ENCODE peak calls at places on chromosomes 2 and 18, in four cellular contexts. Z is H1, F is IMR-90, A is neuronal stem cell. U is an unnamed sample.

GRCh38 chr2:241701155-241701404 is 759 bp upstream of the ING5 start:
- DNase-seq in A (no peak), Z (no peak), F (peak), U (no peak)

GRCh38 chr18:3689986-3690681 is 240.2 kb downstream of the TGIF1 start:
- DNase-seq in Z (no peak), F (no peak), A (no peak), U (peak)

GRCh38 chr18:12838178-12838634 is 45.8 kb downstream of the PTPN2 start:
- DNase-seq in F (peak), Z (no peak), A (no peak), U (peak)

GRCh38 chr2:19762959-19763605 is 138.7 kb downstream of the TTC32 start:
- DNase-seq in F (no peak), A (no peak), Z (no peak), U (no peak)

GRCh38 chr2:20449501-20450200 is 2.8 kb downstream of the RHOB start:
- DNase-seq in A (no peak), F (peak), Z (no peak), U (peak)

GRCh38 chr2:122267947-122268346 is 512.5 kb downstream of the TSN start:
- DNase-seq in F (no peak), A (no peak), Z (no peak), U (no peak)

GRCh38 chr2:132489150-132489549 is 72.5 kb downstream of the GPR39 start:
- DNase-seq in Z (peak), F (peak), A (peak), U (peak)

GRCh38 chr2:230899786-230900185 is 25.3 kb downstream of the GPR55 start:
- DNase-seq in Z (no peak), A (no peak), F (no peak), U (no peak)

GRCh38 chr2:40197121-40197520 is 254.8 kb downstream of the SLC8A1 start:
- DNase-seq in A (no peak), F (no peak), Z (no peak), U (no peak)

DNA sequence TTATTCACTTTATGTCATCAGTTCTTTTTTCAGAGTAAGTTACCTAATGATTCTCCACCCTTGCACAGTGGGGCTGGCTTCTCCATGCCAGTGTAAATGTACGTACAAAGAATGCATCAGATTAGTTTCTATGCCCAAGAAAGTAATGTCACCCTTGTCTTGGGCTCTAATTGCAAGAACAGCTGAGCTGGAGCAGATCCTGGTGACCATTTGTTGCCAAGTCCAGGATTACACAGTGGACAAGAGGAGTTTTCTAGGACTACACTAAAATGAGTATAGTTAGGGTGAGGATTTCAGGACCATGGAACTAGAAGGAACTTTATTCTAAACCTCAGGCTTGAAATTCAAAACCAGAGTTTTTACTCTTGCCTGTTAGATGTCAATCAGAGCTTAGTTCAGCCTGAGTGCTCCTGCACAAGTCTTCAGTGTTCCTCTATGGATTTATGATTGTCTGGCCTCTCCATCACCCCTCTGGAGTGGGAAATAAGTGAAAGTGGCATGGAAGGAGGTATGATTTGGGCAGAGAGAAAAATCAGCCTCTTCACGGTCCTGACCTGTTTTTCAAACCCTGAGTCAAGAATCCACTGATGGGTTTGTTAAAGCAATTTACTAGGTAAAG is 29.8 kb downstream of the PCBP1 start:
- DNase-seq in F (no peak), Z (no peak), A (no peak), U (no peak)
- H3K4me3 ChIP-seq in F (no peak), Z (no peak), A (no peak), U (no peak)

DNA sequence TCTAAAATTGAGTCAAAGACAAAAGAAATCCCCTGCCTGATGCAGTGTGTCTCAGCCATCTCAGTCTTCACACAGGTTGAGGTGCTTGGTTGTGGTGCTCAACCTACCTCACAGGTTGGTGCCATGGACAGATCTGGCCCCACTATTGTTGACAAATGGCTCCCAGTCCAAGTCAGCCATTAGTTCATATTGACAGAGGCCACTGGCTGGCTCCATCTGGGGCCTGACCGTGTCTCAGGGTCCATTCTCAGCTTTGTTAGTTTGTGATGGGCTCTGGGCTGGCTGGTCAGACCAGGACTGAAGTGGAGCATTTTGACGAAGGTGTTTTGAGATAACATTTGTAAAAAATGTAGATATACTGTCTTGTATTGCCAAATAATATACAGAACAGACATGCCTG is 36.9 kb downstream of the MRPL33 start:
- DNase-seq in F (no peak), Z (no peak), A (no peak), U (no peak)
- H3K23ac ChIP-seq in F (no peak), Z (no peak), A (no peak), U (no peak)

GRCh38 chr18:57772387-57772799 is 30.7 kb downstream of the ATP8B1 start:
- DNase-seq in Z (no peak), A (no peak), F (no peak), U (no peak)
- H3K4me3 ChIP-seq in Z (no peak), A (no peak), F (no peak), U (no peak)

GRCh38 chr2:127771756-127772155 is 39.2 kb downstream of the WDR33 start:
- DNase-seq in F (peak), A (no peak), Z (no peak), U (no peak)
- H3K23ac ChIP-seq in F (no peak), A (no peak), Z (no peak), U (no peak)

DNA sequence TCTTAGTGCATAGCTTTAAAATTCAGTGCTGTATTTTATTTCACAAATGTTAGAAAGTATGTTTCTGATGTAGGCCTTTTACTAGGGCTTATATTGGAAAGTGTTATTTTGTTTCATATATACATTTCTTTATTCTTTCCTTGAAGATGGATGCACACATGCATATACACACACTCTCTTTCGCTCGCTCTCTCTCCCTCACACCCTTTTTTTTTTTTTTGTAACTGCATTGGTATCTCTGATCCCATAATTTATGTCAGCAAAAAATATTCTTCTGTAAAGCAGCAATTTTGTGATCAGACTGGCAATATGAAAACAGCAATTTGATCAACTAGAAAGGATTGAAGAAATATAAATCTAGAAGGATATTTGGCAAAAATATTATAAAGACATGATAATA is 2.0 kb downstream of the MBD5 start:
- DNase-seq in F (no peak), A (no peak), Z (no peak), U (no peak)
- H3K4me3 ChIP-seq in F (peak), A (peak), Z (peak), U (no peak)

GRCh38 chr18:54672846-54673475 is 81.9 kb downstream of the DYNAP start:
- DNase-seq in F (no peak), Z (no peak), A (peak), U (no peak)

GRCh38 chr18:54675076-54675475 is 84.0 kb downstream of the DYNAP start:
- DNase-seq in Z (no peak), F (no peak), A (peak), U (no peak)

GRCh38 chr18:54672109-54672508 is 81.1 kb downstream of the DYNAP start:
- DNase-seq in A (no peak), Z (no peak), F (no peak), U (no peak)

GRCh38 chr18:54671291-54671881 is 80.3 kb downstream of the DYNAP start:
- DNase-seq in F (peak), A (no peak), Z (no peak), U (peak)
- H3K23ac ChIP-seq in F (no peak), A (no peak), Z (no peak), U (no peak)

GRCh38 chr2:207764096-207764630 is 5.5 kb downstream of the FZD5 start:
- DNase-seq in Z (no peak), F (no peak), A (no peak), U (no peak)

GRCh38 chr2:207766697-207767460 is 2.8 kb downstream of the FZD5 start:
- DNase-seq in F (no peak), Z (no peak), A (no peak), U (peak)

GRCh38 chr2:207767461-207768167 is 2.1 kb downstream of the FZD5 start:
- DNase-seq in A (peak), F (no peak), Z (no peak), U (peak)

GRCh38 chr2:207765960-207766582 is 3.6 kb downstream of the FZD5 start:
- DNase-seq in Z (no peak), F (no peak), A (peak), U (peak)

GRCh38 chr2:207765541-207765940 is 4.2 kb downstream of the FZD5 start:
- DNase-seq in F (no peak), Z (no peak), A (peak), U (peak)
- H3K4me3 ChIP-seq in F (no peak), Z (peak), A (no peak), U (no peak)